ENCODE peak calls at places on chromosomes 6 and 20, in four cellular contexts. M is K562, G is Panc1, K is GM12878. S is an unnamed sample.

GRCh38 chr6:29517728-29518440 is 30.1 kb upstream of the MAS1L start:
- ATAC-seq in M (no peak), G (no peak), K (no peak), S (no peak)

GRCh38 chr6:12698298-12698697 is 18.3 kb upstream of the PHACTR1 start:
- ATAC-seq in M (no peak), G (no peak), K (no peak), S (no peak)

GRCh38 chr6:142294681-142295080 is 7.1 kb upstream of the ADGRG6 start:
- ATAC-seq in M (no peak), G (no peak), K (no peak), S (peak)

GRCh38 chr6:11424395-11425050 is 113.0 kb upstream of the TMEM170B start:
- ATAC-seq in M (no peak), G (no peak), K (no peak), S (no peak)

GRCh38 chr20:60210779-60211617 is 252.8 kb downstream of the CDH26 start:
- ATAC-seq in M (peak), G (peak), K (peak), S (no peak)

GRCh38 chr20:20205141-20205861 is 153.0 kb downstream of the CFAP61 start:
- ATAC-seq in M (no peak), G (no peak), K (no peak), S (no peak)

GRCh38 chr6:56176741-56177140 is 70.6 kb downstream of the COL21A1 start:
- ATAC-seq in M (no peak), G (no peak), K (no peak), S (no peak)

GRCh38 chr6:20071998-20072397 is 140.3 kb downstream of the MBOAT1 start:
- ATAC-seq in M (no peak), G (no peak), K (no peak), S (no peak)

GRCh38 chr6:26087284-26088115 is at the start of gene HFE:
- ATAC-seq in M (peak), G (peak), K (peak), S (peak)
- TF ChIP-seq POLR2AphosphoS5 in M (no peak), G (no peak), K (no peak), S (peak)

DNA sequence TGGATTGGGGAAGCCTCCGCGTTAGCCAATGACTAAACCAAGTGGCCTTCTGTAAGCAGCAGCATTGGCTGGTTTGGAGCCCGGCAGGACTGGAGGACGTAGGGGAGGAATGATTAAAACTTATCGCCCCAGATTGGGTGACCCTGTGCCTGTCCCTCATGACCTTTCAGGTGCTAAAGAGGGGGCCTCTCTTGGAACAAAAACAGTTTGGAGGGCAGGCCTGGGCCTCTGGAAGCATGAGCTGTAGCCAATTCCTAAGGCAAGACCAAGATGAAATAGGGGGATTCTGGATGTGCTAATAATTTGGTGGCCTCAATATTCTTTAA is 1.4 kb downstream of the GMPR start:
- ATAC-seq in M (peak), G (no peak), K (no peak), S (peak)
- H3K27ac ChIP-seq in M (peak), G (no peak), K (no peak), S (peak)

GRCh38 chr6:134537146-134537555 is 219.2 kb upstream of the SGK1 start:
- ATAC-seq in M (no peak), G (peak), K (no peak), S (no peak)
- TF ChIP-seq POLR2AphosphoS5 in M (no peak), G (no peak), K (no peak), S (no peak)

GRCh38 chr6:21909321-21909720 is 315.8 kb downstream of the SOX4 start:
- ATAC-seq in M (no peak), G (no peak), K (no peak), S (no peak)

GRCh38 chr6:21907291-21907690 is 313.7 kb downstream of the SOX4 start:
- ATAC-seq in M (no peak), G (no peak), K (no peak), S (no peak)

GRCh38 chr6:21906826-21907225 is 313.3 kb downstream of the SOX4 start:
- ATAC-seq in M (no peak), G (no peak), K (no peak), S (no peak)

GRCh38 chr6:21905531-21905930 is 312.0 kb downstream of the SOX4 start:
- ATAC-seq in M (no peak), G (no peak), K (no peak), S (no peak)

GRCh38 chr6:21908117-21908848 is 314.7 kb downstream of the SOX4 start:
- ATAC-seq in M (no peak), G (no peak), K (no peak), S (no peak)
- H3K27ac ChIP-seq in M (no peak), G (no peak), K (no peak), S (no peak)

DNA sequence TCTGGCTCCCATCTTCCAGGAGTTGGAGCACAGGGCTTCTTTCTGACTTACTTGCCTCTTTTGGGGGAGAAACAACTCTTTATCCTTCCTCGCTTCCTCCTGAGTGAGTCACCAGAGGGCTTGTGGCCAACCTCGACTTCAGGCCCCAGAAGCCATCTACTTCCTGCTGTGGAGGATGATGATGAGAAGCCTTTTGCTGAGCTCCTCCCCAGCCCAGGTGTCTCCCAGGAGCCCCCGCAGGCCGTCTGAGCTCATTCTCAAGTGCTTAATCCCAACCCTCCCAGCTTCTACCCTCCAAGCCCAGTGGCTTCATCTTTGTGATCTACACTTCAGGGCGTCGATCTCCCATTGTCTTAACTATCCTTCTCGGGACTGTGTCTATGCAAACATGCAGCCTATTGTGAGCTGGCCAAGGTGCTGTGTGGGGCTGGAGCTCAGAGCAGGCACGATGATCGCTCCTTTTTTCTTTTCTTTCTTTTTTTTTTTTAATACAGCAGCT is 27.9 kb downstream of the SDCBP2 start:
- ATAC-seq in M (peak), G (no peak), K (no peak), S (no peak)
- TF ChIP-seq POLR2AphosphoS5 in M (no peak), G (no peak), K (no peak), S (no peak)

S was measured in gastroesophageal sphincter.